ENCODE peak calls at places on chromosome 4, in seven cellular contexts. R is pancreas, Q is RWPE1, B is fibroblast of villous mesenchyme, T is cardiac fibroblast, W is fibroblast of the aortic adventitia, V is A549. F is an unnamed sample.

GRCh38 chr4:30600246-30600645 is 119.9 kb upstream of the PCDH7 start:
- DNase-seq in B (peak), R (no peak), V (no peak), T (peak), Q (no peak), W (peak), F (no peak)

GRCh38 chr4:21656832-21657231 is 291.7 kb downstream of the KCNIP4 start:
- DNase-seq in Q (peak), W (peak), T (peak), B (peak), R (no peak), V (no peak), F (no peak)

GRCh38 chr4:154084864-154085263 is 296.0 kb upstream of the SFRP2 start:
- DNase-seq in R (no peak), W (no peak), B (no peak), T (peak), Q (peak), V (no peak), F (no peak)

GRCh38 chr4:119026662-119027444 is 108.8 kb upstream of the MYOZ2 start:
- DNase-seq in T (peak), R (no peak), W (no peak), B (peak), V (peak), Q (no peak), F (no peak)

GRCh38 chr4:147822128-147822527 is 90.2 kb downstream of the ARHGAP10 start:
- DNase-seq in T (peak), B (peak), Q (peak), V (no peak), R (peak), W (peak), F (no peak)

GRCh38 chr4:186078977-186079697 is 10.2 kb downstream of the TLR3 start:
- DNase-seq in B (no peak), V (no peak), T (no peak), R (no peak), W (no peak), Q (no peak), F (no peak)

GRCh38 chr4:2767705-2768074 is 11.6 kb upstream of the TNIP2 start:
- DNase-seq in R (no peak), B (no peak), W (no peak), T (no peak), V (no peak), Q (no peak), F (no peak)

GRCh38 chr4:123667496-123667895 is 270.9 kb downstream of the SPRY1 start:
- DNase-seq in V (no peak), T (peak), W (peak), B (no peak), R (no peak), Q (peak), F (no peak)

GRCh38 chr4:128290526-128290925 is 2.9 kb upstream of the PGRMC2 start:
- DNase-seq in B (no peak), V (no peak), Q (no peak), W (no peak), T (no peak), R (no peak), F (no peak)

GRCh38 chr4:48493485-48494100 is 3.5 kb downstream of the ZAR1 start:
- DNase-seq in B (peak), T (no peak), Q (no peak), W (peak), R (no peak), V (no peak), F (no peak)

GRCh38 chr4:145840162-145840768 is 98.4 kb downstream of the ZNF827 start:
- DNase-seq in V (peak), T (peak), Q (peak), R (no peak), W (peak), B (peak), F (no peak)

GRCh38 chr4:106246441-106246840 is 69.6 kb downstream of the TBCK start:
- DNase-seq in V (no peak), T (no peak), Q (no peak), B (no peak), R (no peak), W (no peak), F (no peak)

GRCh38 chr4:65344278-65344825 is 325.9 kb downstream of the EPHA5 start:
- DNase-seq in B (no peak), Q (no peak), W (peak), R (no peak), V (no peak), T (no peak), F (no peak)

GRCh38 chr4:42761804-42762203 is 104.9 kb upstream of the ATP8A1 start:
- DNase-seq in V (no peak), Q (no peak), B (no peak), R (no peak), T (no peak), W (no peak), F (no peak)
- TF ChIP-seq CTCF in V (no peak), Q (no peak), B (no peak), R (no peak), T (no peak), W (no peak), F (no peak)

GRCh38 chr4:91729851-91730250 is 573.9 kb upstream of the GRID2 start:
- DNase-seq in B (no peak), V (no peak), W (no peak), T (no peak), Q (no peak), R (no peak), F (no peak)

GRCh38 chr4:91734682-91735081 is 569.1 kb upstream of the GRID2 start:
- DNase-seq in W (no peak), R (no peak), V (no peak), Q (no peak), T (no peak), B (no peak), F (no peak)
- TF ChIP-seq CTCF in W (no peak), R (no peak), V (no peak), Q (no peak), T (no peak), B (no peak), F (no peak)

DNA sequence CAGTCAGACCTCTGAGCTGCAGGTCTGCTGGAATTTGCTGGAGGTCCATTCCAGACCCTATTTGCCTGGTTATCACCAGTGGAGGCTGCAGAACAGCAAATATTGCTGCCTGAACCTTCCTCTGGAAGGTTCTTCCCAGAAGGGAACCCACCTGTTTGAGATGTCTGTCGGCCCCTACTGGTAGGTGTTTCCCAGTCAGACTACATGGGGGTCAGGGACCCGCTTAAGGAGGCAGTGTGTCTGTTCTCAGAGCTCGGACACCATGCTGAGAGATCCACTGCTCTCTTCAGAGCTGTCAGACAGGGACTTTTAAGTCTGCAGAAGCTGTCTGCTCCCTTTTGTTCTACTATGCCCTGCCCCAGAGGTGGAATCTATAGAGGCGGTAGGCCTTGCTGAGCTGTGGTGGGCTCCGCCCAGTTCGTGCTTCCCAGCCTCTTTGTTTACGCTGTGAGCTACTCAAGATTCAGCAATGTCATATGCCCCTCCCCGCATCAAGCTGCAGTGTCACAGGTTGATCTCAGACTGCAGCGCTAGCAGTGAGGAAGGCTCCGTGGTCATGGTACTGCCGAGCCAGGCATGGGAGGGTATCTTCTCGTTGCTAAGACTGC is 44.1 kb upstream of the KDR start:
- DNase-seq in W (no peak), V (no peak), Q (no peak), T (peak), R (no peak), B (peak), F (no peak)
- TF ChIP-seq CTCF in W (no peak), V (no peak), Q (no peak), T (no peak), R (no peak), B (no peak), F (no peak)

GRCh38 chr4:41209901-41210300 is 4.4 kb downstream of the APBB2 start:
- DNase-seq in R (no peak), Q (no peak), T (no peak), V (no peak), B (no peak), W (no peak), F (no peak)

GRCh38 chr4:41215155-41215554 is 813 bp upstream of the APBB2 start:
- DNase-seq in Q (no peak), V (no peak), W (no peak), R (no peak), B (no peak), T (no peak), F (no peak)

GRCh38 chr4:41214158-41215146 is at the start of gene APBB2:
- DNase-seq in T (peak), Q (peak), R (peak), V (peak), W (peak), B (peak), F (peak)

GRCh38 chr4:41213563-41214157 is 682 bp downstream of the APBB2 start:
- DNase-seq in Q (no peak), B (no peak), V (peak), T (no peak), R (peak), W (no peak), F (peak)

GRCh38 chr4:41212221-41213203 is 1.8 kb downstream of the APBB2 start:
- DNase-seq in Q (peak), W (peak), V (peak), T (peak), B (peak), R (peak), F (peak)
- TF ChIP-seq CTCF in Q (peak), W (peak), V (peak), T (peak), B (peak), R (peak), F (peak)

GRCh38 chr4:68878048-68878447 is 62.3 kb downstream of the UGT2B10 start:
- DNase-seq in W (no peak), Q (no peak), T (no peak), B (no peak), R (no peak), V (no peak), F (no peak)

GRCh38 chr4:68885545-68885944 is 66.1 kb downstream of the UGT2A3 start:
- DNase-seq in Q (no peak), W (no peak), V (no peak), B (no peak), T (no peak), R (no peak), F (no peak)

GRCh38 chr4:68883870-68884269 is 67.7 kb downstream of the UGT2A3 start:
- DNase-seq in Q (no peak), W (no peak), V (no peak), T (no peak), B (no peak), R (no peak), F (no peak)
- TF ChIP-seq CTCF in Q (no peak), W (no peak), V (no peak), T (no peak), B (no peak), R (no peak), F (no peak)

DNA sequence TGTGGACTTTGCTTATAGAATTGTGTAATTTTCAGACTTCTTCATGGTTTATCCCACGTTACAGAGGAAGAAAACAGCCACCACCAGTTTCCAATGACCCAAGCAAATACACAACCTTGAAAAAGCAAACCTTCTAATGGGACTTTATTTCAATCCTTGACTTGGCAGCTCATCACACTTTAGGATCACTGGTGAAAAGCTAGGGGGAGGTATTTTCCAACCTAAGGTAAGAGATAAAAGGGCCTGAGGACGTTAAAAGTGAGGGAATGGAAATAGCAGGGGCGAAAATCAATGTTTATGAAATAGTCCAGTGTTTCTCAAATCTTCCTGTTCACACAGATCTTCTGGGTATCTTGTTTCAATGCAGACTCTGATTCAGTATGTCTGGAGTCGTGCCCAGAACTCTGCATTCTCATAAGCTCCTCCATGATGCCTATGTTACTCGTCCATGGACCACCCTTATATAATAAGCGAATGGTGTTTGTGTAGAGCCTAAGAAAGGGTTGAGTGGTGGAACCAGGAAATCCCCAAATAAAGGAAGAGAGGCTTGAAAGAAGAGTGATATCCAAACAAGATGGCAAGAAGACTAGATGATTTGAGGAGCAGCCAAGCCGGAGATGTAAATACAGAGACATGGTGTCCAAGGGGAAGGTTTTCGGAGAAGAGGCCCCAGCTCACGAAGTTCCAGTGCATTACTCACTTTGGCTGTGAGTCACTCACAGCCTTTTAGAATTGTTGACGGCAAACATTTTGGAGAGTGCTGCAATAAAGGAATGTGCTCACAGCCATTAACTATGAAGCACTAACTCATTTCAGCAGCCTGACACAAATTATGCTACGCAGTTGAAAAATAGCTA is 215.6 kb upstream of the PPARGC1A start:
- DNase-seq in W (peak), R (peak), Q (peak), T (peak), B (peak), V (peak), F (no peak)
- TF ChIP-seq CTCF in W (no peak), R (no peak), Q (no peak), T (no peak), B (no peak), V (no peak), F (no peak)

DNA sequence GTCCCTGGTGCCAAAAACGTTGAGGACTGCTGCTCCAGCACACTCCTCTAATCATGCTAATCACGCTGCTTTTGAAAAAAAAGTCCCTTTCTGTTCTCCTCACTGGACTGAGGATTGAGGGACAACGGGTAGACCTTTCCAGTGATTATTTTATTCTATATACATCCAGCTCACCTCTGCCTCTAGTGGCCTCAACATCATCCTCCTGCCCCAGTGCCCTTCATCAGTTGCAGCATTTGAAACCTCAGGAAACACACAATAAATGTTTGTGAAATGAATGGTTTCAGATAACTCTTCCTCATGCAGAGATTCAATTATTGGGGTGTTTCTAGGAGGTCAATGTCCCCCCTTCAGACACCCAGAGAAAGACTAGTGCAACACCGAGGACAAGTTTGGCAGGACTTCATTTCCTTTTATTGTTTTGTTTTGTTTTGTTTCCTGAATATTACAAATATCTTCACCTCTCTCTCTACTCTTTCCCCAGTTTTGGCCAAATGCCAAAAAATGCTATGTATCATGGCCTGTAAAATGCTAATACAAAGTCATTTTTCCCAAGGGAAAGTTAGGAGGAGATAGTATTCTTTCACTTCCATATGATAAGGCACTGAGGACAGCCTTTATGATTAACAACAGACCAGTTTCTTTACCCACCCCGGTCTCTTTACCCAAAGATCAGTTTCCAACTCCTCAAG is 460.1 kb upstream of the SLIT2 start:
- DNase-seq in V (no peak), Q (no peak), B (peak), T (peak), W (peak), R (no peak), F (no peak)
- TF ChIP-seq CTCF in V (no peak), Q (no peak), B (peak), T (peak), W (peak), R (no peak), F (no peak)

F was measured in endothelial cell.